ENCODE peak calls at places on chromosomes 6 and 20, in six cellular contexts. Z is ovary; D is tibial nerve; B is CD8-positive, alpha-beta T cell; G is skeletal muscle cell; R is transverse colon. Q is an unnamed sample.
A peak's percentile ranks its signal among the peaks of the same experiment; 100 is the strongest.

GRCh38 chr6:77019081-77019480 is 444.2 kb downstream of the HTR1B start:
- DNase-seq in Z (no peak), R (no peak), B (no peak), G (no peak), D (no peak), Q (no peak)

GRCh38 chr6:14499804-14500203 is 382.2 kb downstream of the CD83 start:
- DNase-seq in D (no peak), B (no peak), Z (no peak), G (peak; percentile 68), R (no peak), Q (peak; percentile 65)

GRCh38 chr20:47348539-47349142 is 7.9 kb downstream of the ZMYND8 start:
- DNase-seq in Z (no peak), G (no peak), R (no peak), D (no peak), B (no peak), Q (no peak)

GRCh38 chr6:156487877-156488276 is 289.3 kb upstream of the ARID1B start:
- DNase-seq in B (no peak), D (no peak), Z (no peak), R (no peak), G (no peak), Q (no peak)

GRCh38 chr6:62775427-62776022 is 435.7 kb upstream of the FKBP1C start:
- DNase-seq in R (no peak), B (no peak), G (no peak), D (no peak), Z (no peak), Q (peak; percentile 17)

GRCh38 chr6:101931766-101932165 is 538.3 kb downstream of the GRIK2 start:
- DNase-seq in D (no peak), R (no peak), Z (no peak), G (no peak), B (no peak), Q (no peak)

GRCh38 chr6:46867411-46867810 is 54.3 kb downstream of the ADGRF5 start:
- DNase-seq in B (no peak), R (no peak), D (no peak), Z (no peak), G (no peak), Q (no peak)

GRCh38 chr6:10411131-10411914 is 3.6 kb downstream of the TFAP2A start:
- DNase-seq in G (no peak), B (no peak), D (no peak), R (no peak), Z (no peak), Q (no peak)

GRCh38 chr6:164273491-164273890 is 859.0 kb downstream of the QKI start:
- DNase-seq in D (no peak), B (no peak), Z (no peak), R (no peak), G (no peak), Q (no peak)

GRCh38 chr6:111841822-111842221 is 31.4 kb downstream of the FYN start:
- DNase-seq in G (peak; percentile 67), R (peak; percentile 48), D (peak; percentile 39), Z (no peak), B (peak; percentile 52), Q (no peak)

GRCh38 chr6:13217206-13217905 is 111.0 kb downstream of the TBC1D7 start:
- DNase-seq in Z (no peak), D (no peak), R (no peak), B (no peak), G (peak; percentile 2), Q (no peak)

GRCh38 chr6:149157126-149157525 is 160.4 kb upstream of the TAB2 start:
- DNase-seq in D (no peak), G (no peak), Z (no peak), R (no peak), B (no peak), Q (no peak)

GRCh38 chr6:149164199-149164745 is 153.2 kb upstream of the TAB2 start:
- DNase-seq in G (no peak), Z (no peak), D (no peak), R (no peak), B (no peak), Q (no peak)

GRCh38 chr6:149162924-149163323 is 154.6 kb upstream of the TAB2 start:
- DNase-seq in Z (no peak), B (no peak), G (no peak), D (no peak), R (no peak), Q (no peak)

GRCh38 chr6:149158076-149158475 is 159.4 kb upstream of the TAB2 start:
- DNase-seq in R (no peak), D (no peak), G (no peak), Z (no peak), B (no peak), Q (no peak)

DNA sequence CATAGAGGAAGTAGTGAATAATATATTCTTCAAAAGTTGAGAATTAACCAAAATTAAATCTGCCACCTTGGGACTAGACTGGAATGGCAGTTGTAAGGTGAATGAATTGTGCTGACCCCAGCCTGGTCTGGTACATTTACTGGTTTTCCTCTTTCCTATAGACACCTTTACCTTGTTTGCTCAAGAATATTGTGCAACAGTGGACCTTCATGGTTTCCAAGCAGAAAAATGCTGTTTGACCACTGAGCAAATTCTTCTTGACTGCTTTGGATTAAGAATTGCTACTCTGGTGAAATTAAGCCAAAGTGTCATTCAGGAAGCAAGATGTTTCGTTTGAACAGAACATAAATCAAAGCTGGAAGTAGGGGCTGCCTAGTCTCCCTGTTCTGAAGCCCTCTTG is 156.6 kb upstream of the TAB2 start:
- DNase-seq in R (no peak), B (no peak), G (no peak), D (no peak), Z (no peak), Q (no peak)
- H3K4me3 ChIP-seq in R (no peak overlapping the region), B (no peak overlapping the region), G (no peak overlapping the region), D (no peak overlapping the region), Z (no peak overlapping the region), Q (no peak overlapping the region)

GRCh38 chr20:59381658-59382057 is 81.2 kb downstream of the EDN3 start:
- DNase-seq in D (no peak), R (no peak), B (no peak), Z (no peak), G (no peak), Q (no peak)

GRCh38 chr20:59385461-59385860 is 85.0 kb downstream of the EDN3 start:
- DNase-seq in D (no peak), R (no peak), B (peak; percentile 57), G (no peak), Z (no peak), Q (peak; percentile 58)

GRCh38 chr20:59385038-59385437 is 84.6 kb downstream of the EDN3 start:
- DNase-seq in B (no peak), Z (no peak), R (no peak), G (no peak), D (no peak), Q (no peak)

GRCh38 chr20:59382326-59382725 is 81.9 kb downstream of the EDN3 start:
- DNase-seq in D (no peak), Z (no peak), B (no peak), R (no peak), G (no peak), Q (no peak)

GRCh38 chr20:59382907-59383306 is 82.5 kb downstream of the EDN3 start:
- DNase-seq in Z (no peak), R (no peak), G (no peak), D (no peak), B (no peak), Q (no peak)
- H3K4me3 ChIP-seq in Z (no peak overlapping the region), R (no peak overlapping the region), G (no peak overlapping the region), D (no peak overlapping the region), B (no peak overlapping the region), Q (no peak overlapping the region)

GRCh38 chr6:119152187-119152586 is 73.7 kb upstream of the FAM184A start:
- DNase-seq in G (no peak), R (no peak), Z (no peak), D (no peak), B (no peak), Q (no peak)

GRCh38 chr6:119147101-119148053 is 68.9 kb upstream of the FAM184A start:
- DNase-seq in R (peak; percentile 56), D (peak; percentile 57), B (no peak), Z (peak; percentile 40), G (peak; percentile 98), Q (peak; percentile 53)

GRCh38 chr6:119145111-119145510 is 66.6 kb upstream of the FAM184A start:
- DNase-seq in B (no peak), Z (no peak), R (no peak), G (no peak), D (no peak), Q (no peak)

GRCh38 chr6:119148825-119149525 is 70.5 kb upstream of the FAM184A start:
- DNase-seq in G (no peak), D (no peak), Z (no peak), R (no peak), B (no peak), Q (no peak)

DNA sequence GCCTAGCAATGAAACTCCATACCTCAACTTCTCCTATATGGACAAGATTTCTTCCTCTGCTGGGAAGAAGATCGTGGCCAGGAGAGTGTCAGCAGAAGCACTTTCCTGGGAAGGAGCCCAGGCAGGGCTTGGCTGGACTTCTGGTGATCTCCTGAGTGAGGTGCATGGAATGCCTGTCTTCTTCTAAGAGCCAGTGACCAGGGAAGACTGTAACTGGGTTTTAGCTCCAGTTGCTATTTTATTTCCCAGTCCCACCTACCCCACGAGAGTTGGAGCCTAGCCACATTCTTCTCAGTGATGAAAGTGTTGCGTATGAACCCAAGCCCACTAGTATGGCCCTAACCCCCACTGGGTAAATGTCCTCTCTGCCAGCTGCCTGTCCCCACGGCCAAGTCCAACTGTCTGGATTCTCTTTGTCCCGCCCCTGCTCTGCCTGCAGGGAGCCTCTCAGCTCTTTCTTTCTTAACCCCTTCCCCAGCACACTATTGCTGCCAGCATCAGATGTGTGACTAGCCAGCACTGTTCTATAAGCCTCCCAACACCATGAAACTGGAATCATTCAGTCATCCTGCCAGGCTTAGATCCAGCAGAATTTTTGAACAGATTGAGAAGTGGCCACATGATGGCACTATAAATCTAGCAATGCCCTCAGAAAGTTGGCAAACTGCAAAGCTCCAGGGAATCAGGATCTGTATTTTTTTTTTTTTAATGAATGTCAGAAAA is 69.8 kb upstream of the FAM184A start:
- DNase-seq in R (no peak), Z (no peak), D (peak; percentile 63), B (no peak), G (peak; percentile 74), Q (no peak)
- H3K4me3 ChIP-seq in R (no peak overlapping the region), Z (no peak overlapping the region), D (no peak overlapping the region), B (no peak overlapping the region), G (no peak overlapping the region), Q (no peak overlapping the region)

GRCh38 chr6:49415358-49415757 is 47.7 kb downstream of the MMUT start:
- DNase-seq in B (no peak), Z (no peak), D (no peak), G (no peak), R (no peak), Q (no peak)

GRCh38 chr6:49406241-49406970 is 56.6 kb downstream of the MMUT start:
- DNase-seq in G (no peak), D (no peak), Z (no peak), R (no peak), B (no peak), Q (no peak)

GRCh38 chr6:49416195-49416594 is 46.9 kb downstream of the MMUT start:
- DNase-seq in Z (no peak), G (no peak), D (no peak), R (no peak), B (no peak), Q (no peak)

GRCh38 chr6:49409951-49410542 is 53.0 kb downstream of the MMUT start:
- DNase-seq in G (peak; percentile 19), B (peak; percentile 43), D (peak; percentile 90), R (peak; percentile 74), Z (peak; percentile 30), Q (peak; percentile 69)

DNA sequence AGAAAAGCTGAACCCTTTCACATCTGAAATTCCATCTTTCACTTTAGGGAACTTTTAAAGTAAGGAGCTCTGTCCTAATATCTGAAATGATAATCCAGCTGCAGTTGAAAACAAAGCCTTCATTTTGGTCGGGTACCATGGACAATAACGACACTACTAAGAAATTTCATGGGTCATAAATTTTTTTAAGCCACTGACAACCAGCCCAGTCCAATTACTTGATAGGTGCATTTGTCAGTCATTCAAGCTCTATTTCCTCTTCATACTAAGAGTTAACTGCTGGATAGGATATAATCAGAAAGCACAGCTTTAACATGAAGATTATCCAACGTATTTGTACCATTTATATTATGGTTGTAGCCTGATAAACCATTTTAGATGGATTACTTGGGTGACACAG is 52.5 kb downstream of the MMUT start:
- DNase-seq in G (no peak), D (no peak), B (no peak), Z (no peak), R (no peak), Q (no peak)
- H3K4me3 ChIP-seq in G (no peak overlapping the region), D (no peak overlapping the region), B (no peak overlapping the region), Z (no peak overlapping the region), R (no peak overlapping the region), Q (no peak overlapping the region)